ENCODE peak calls at places on chromosome 18, in six cellular contexts. A is GM12878, X is K562, C is GM12891, U is HepG2, F is H1. D is an unnamed sample.

GRCh38 chr18:23982154-23983071 is 32.1 kb upstream of the TTC39C start:
- DNase-seq in F (no peak), C (no peak), U (no peak), A (no peak), X (no peak), D (no peak)

GRCh38 chr18:23311346-23312103 is 141.6 kb upstream of the RIOK3 start:
- DNase-seq in F (no peak), C (no peak), U (no peak), X (no peak), A (no peak), D (no peak)

GRCh38 chr18:3665187-3665586 is 215.2 kb downstream of the TGIF1 start:
- DNase-seq in A (no peak), C (no peak), U (no peak), X (peak), F (no peak), D (no peak)

GRCh38 chr18:38241736-38242135 is 676.1 kb upstream of the CELF4 start:
- DNase-seq in X (no peak), U (no peak), A (no peak), C (no peak), F (no peak), D (no peak)

GRCh38 chr18:62447652-62448051 is 75.2 kb upstream of the ZCCHC2 start:
- DNase-seq in A (no peak), U (no peak), F (no peak), C (no peak), X (no peak), D (no peak)

GRCh38 chr18:79614211-79615028 is 65.2 kb upstream of the CTDP1 start:
- DNase-seq in X (no peak), C (no peak), F (peak), A (no peak), U (no peak), D (no peak)

GRCh38 chr18:62437520-62438329 is 85.1 kb upstream of the ZCCHC2 start:
- DNase-seq in F (no peak), U (no peak), A (no peak), X (peak), C (no peak), D (no peak)

GRCh38 chr18:26044807-26045206 is 45.6 kb downstream of the SS18 start:
- DNase-seq in C (no peak), F (no peak), U (no peak), A (no peak), X (no peak), D (no peak)

GRCh38 chr18:38796762-38797161 is 1231.2 kb upstream of the CELF4 start:
- DNase-seq in C (no peak), F (no peak), A (no peak), U (no peak), X (no peak), D (no peak)

GRCh38 chr18:63590368-63590767 is 3.2 kb downstream of the SERPINB13 start:
- DNase-seq in A (no peak), U (no peak), F (no peak), C (no peak), X (no peak), D (no peak)

GRCh38 chr18:74446178-74446577 is 10.9 kb downstream of the DIPK1C start:
- DNase-seq in X (no peak), F (no peak), A (no peak), U (no peak), C (no peak), D (no peak)

GRCh38 chr18:29307231-29307630 is 1130.3 kb upstream of the CDH2 start:
- DNase-seq in U (no peak), X (no peak), F (no peak), A (no peak), C (no peak), D (no peak)

GRCh38 chr18:57630759-57631660 is 9.4 kb upstream of the NARS1 start:
- DNase-seq in F (no peak), U (no peak), X (no peak), C (no peak), A (peak), D (no peak)

GRCh38 chr18:65056575-65056974 is 694.2 kb upstream of the CDH7 start:
- DNase-seq in C (no peak), A (no peak), X (no peak), F (no peak), U (no peak), D (no peak)

GRCh38 chr18:77223653-77224052 is 26.0 kb upstream of the GALR1 start:
- DNase-seq in F (no peak), X (no peak), A (no peak), U (no peak), C (no peak), D (no peak)

GRCh38 chr18:62948788-62949187 is 233.4 kb downstream of the PHLPP1 start:
- DNase-seq in F (no peak), A (no peak), C (no peak), X (no peak), U (no peak), D (no peak)

GRCh38 chr18:570256-570655 is 9.9 kb upstream of the CETN1 start:
- DNase-seq in F (no peak), X (no peak), A (no peak), C (no peak), U (no peak), D (no peak)

GRCh38 chr18:23852236-23853045 is 162.1 kb upstream of the TTC39C start:
- DNase-seq in C (no peak), F (no peak), X (no peak), U (no peak), A (no peak), D (no peak)

GRCh38 chr18:57051586-57052044 is 95.3 kb upstream of the BOD1L2 start:
- DNase-seq in C (no peak), U (no peak), A (peak), F (no peak), X (peak), D (no peak)

GRCh38 chr18:31648458-31648857 is 35.9 kb downstream of the B4GALT6 start:
- DNase-seq in X (no peak), A (no peak), U (no peak), F (no peak), C (no peak), D (no peak)

GRCh38 chr18:48801728-48802542 is 148.8 kb downstream of the SMAD7 start:
- DNase-seq in F (peak), A (no peak), C (no peak), U (no peak), X (no peak), D (no peak)

GRCh38 chr18:48798334-48799197 is 152.2 kb downstream of the SMAD7 start:
- DNase-seq in U (no peak), X (no peak), F (peak), C (no peak), A (no peak), D (no peak)

GRCh38 chr18:48799724-48800315 is 150.9 kb downstream of the SMAD7 start:
- DNase-seq in X (no peak), F (peak), C (no peak), A (no peak), U (no peak), D (no peak)

GRCh38 chr18:48800877-48801727 is 149.7 kb downstream of the SMAD7 start:
- DNase-seq in U (no peak), F (peak), A (peak), X (no peak), C (no peak), D (no peak)

GRCh38 chr18:48800479-48800876 is 150.3 kb downstream of the SMAD7 start:
- DNase-seq in A (no peak), U (no peak), C (no peak), X (no peak), F (peak), D (no peak)
- TF ChIP-seq TAF1 in A (no peak), U (no peak), C (no peak), X (no peak), F (no peak), D (no peak)

GRCh38 chr18:58865009-58865345 is 300 bp downstream of the ZNF532 start:
- DNase-seq in X (no peak), A (no peak), U (no peak), F (no peak), C (no peak), D (no peak)

GRCh38 chr18:58861853-58862252 is 2.8 kb upstream of the ZNF532 start:
- DNase-seq in C (no peak), F (no peak), X (no peak), A (no peak), U (no peak), D (no peak)

GRCh38 chr18:58862404-58862803 is 2.3 kb upstream of the ZNF532 start:
- DNase-seq in C (no peak), X (no peak), F (no peak), A (no peak), U (no peak), D (no peak)

GRCh38 chr18:58862851-58863538 is 1.7 kb upstream of the ZNF532 start:
- DNase-seq in X (no peak), U (no peak), C (peak), A (no peak), F (peak), D (peak)

DNA sequence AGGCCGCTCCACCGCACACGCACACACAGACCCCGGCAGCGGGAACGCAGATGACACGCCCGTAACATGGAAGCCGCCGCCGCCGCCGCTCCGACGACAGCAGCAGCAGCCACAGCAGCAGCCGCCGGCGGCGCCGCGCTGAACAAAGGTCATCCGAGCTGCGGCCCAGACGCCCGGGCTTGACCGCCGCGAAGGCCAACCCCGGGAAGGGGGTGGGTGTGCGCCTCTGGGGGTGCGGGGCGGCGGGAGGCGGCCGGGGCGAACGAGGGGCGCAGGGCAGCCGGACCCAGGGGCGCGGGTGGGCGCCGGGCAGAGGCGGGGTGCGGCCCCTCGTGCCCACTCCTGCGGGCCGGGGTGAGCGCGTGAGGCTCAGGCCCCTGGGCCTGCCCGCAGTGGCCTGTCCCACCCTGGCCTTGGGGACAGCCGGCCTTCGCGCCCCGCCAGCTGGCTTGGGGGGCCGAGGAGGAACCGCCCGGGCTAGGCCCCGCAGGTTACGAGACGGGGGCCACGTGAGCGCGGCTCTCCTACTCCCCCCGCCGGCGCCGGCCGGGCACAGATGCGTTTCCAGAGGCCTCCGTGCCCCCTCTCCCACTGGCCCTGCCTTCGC is 1.0 kb upstream of the ZNF532 start:
- DNase-seq in A (no peak), F (no peak), C (peak), X (no peak), U (no peak), D (peak)
- TF ChIP-seq POLR2A in A (peak), F (peak), C (no peak), X (no peak), U (no peak), D (no peak)

GRCh38 chr18:59067873-59068272 is 71.8 kb upstream of the SEC11C start:
- DNase-seq in X (no peak), F (no peak), C (no peak), A (no peak), U (no peak), D (no peak)
- TF ChIP-seq TAF1 in X (no peak), F (no peak), C (no peak), A (no peak), U (no peak), D (no peak)

GRCh38 chr18:11148655-11149440 is 521 bp downstream of the PIEZO2 start:
- DNase-seq in C (peak), X (no peak), U (no peak), F (peak), A (no peak), D (no peak)
- TF ChIP-seq POLR2A in C (no peak), X (no peak), U (no peak), F (no peak), A (no peak), D (no peak)

DNA sequence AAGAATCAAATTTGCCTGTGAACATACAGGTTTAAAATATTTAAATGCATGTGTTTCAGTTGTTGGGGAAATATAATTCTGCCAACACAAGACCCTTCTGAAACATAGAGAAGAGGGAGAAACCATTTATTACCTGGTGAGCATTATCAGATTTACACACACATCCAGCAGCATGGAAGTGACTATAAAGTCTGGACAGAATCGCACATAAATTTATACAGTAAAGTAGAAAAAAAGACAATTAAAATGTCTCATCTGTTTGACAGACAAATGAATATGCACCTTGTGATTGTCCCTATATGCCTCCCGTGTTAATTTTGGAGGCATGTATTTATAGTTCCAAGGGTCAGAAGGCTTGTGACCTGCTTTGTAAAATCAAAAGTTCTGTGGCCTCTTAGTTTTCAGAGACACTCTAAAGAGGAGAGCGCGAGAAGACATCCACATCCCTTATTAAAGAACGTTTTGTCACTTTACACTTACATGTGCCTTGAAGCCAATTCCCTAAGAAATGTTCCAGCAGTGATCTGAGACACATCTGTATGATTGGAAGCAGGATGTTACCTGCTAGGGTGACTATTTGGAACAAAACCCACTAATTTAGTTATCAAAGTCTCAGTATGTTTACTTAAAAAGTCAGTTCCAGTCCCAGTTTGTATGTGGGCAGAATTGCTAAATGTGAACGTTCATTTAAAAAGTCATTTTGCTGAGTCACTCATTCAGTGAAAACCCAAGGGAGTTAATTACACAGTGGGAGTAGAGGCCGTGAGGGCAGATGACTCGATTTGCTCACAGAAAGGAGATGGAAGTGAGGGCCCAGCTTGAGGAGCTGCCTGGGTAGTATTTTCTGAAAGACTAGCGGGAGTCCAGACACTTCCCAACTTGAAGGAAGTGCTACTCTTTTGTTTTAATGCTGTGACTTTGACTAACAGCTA is 527.6 kb upstream of the MEX3C start:
- DNase-seq in C (no peak), F (no peak), U (no peak), A (peak), X (no peak), D (no peak)
- TF ChIP-seq TAF1 in C (no peak), F (no peak), U (no peak), A (no peak), X (no peak), D (no peak)

DNA sequence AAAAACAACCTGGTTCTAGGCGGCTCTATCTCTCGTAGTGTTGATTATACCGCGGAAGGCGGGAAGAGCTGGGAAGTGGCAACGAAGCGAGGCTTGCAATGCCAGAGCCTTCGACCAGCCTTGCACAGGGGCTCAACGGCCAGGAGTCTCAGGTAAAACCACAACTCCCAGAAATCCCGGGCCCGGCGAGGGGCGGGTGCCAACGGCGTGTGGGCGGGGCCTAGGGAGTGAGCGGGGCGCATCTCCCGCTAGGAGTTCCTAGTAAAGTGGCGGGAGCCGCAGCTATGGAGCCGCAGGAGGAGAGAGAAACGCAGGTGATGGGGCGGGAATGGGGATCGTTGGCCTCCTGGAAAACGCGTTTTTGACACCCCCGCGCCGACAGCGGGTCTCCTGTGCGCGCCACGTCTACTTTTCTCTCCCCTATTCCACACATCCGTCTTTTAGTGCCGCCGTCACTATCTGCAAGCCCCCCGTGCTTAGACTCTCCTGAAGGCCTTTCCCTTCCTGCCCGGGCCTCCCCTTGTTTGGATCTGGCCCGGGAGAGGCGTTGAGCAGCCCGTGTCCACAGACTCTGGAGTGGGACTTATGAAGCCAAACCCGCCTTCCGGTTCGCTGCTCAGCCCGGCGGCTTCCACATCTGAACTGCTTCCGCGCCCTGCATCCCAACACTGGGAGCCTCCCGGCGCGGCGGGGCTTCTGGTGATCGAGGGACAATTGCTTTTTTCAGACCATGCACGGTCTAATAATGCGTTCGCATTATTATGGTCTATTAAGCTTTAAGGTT is at the start of gene HAUS1:
- DNase-seq in C (peak), X (peak), F (peak), A (peak), U (peak), D (peak)
- TF ChIP-seq POLR2A in C (peak), X (peak), F (peak), A (peak), U (peak), D (peak)

DNA sequence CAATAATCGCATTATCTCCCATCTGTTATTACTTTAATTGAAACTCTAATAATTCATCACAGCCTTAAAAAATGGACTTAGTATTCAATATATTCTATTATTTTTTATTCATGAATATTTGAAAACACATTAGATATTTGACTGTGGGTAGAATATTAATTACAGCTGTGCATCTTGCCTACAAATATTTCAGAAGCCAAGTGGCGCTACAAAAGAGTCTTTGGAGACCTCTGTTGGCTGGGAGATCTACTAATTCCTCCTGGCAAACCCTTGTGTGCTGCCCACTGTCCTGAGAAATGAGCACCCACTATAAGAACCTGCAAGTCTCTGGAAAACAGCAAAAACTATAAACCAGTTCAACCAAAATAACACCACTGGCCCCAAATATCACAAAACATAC is 54.5 kb downstream of the PRELID3A start:
- DNase-seq in A (no peak), F (no peak), X (no peak), U (no peak), C (no peak), D (no peak)
- TF ChIP-seq TAF1 in A (no peak), F (no peak), X (no peak), U (no peak), C (no peak), D (no peak)

GRCh38 chr18:9017170-9017899 is 85.2 kb upstream of the NDUFV2 start:
- DNase-seq in A (peak), X (peak), C (peak), F (peak), U (peak), D (peak)

GRCh38 chr18:9016819-9017169 is 85.7 kb upstream of the NDUFV2 start:
- DNase-seq in A (no peak), F (no peak), U (no peak), X (no peak), C (no peak), D (no peak)

GRCh38 chr18:9011431-9011830 is 91.1 kb upstream of the NDUFV2 start:
- DNase-seq in A (no peak), C (no peak), F (no peak), U (no peak), X (no peak), D (no peak)

GRCh38 chr18:9015689-9016088 is 86.8 kb upstream of the NDUFV2 start:
- DNase-seq in U (no peak), X (no peak), C (no peak), A (no peak), F (no peak), D (no peak)

DNA sequence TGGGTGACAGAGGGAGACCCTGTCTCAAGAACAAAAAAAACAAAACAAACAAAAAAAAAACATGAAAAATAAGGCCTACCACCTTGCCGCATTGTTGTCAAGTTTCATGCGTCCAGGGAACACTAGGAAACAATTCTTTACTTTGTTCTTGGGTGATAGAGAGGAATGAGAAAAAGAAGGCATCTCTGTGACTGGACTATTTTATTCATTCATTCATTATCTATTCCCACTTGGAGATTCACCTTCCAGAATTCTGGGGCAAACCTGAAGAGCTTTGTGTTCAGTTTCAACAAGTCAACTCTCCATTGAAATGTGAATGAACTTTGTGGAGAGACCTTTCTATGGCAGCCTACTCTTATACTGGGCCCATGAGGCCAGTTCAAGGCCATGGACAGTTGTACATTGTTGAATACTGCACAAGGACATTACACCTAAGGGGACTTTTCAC is 88.5 kb upstream of the NDUFV2 start:
- DNase-seq in F (no peak), A (no peak), X (no peak), C (no peak), U (no peak), D (no peak)
- TF ChIP-seq POLR2A in F (no peak), A (no peak), X (peak), C (no peak), U (no peak), D (no peak)

D was measured in GM12892.